ENCODE peak calls at places on chromosomes 11 and 22, in ten cellular contexts. One of them, this sample, is unnamed.

GRCh38 chr22:19565921-19566598 is 41.9 kb upstream of the CLDN5 start:
- DNase-seq in HCT116: no peak
- DNase-seq in brain microvascular endothelial cell: no peak
- DNase-seq in psoas muscle: no peak
- DNase-seq in esophagus squamous epithelium: no peak
- DNase-seq in Peyer's patch: peak; percentile 63
- DNase-seq in IMR-90: no peak
- DNase-seq in CD8-positive, alpha-beta T cell: no peak
- DNase-seq in MM.1S: no peak
- DNase-seq in GM23248: peak; percentile 15
- DNase-seq in this sample: no peak

GRCh38 chr11:128733440-128734115 is 39.7 kb downstream of the FLI1 start:
- DNase-seq in IMR-90: peak; percentile 66
- DNase-seq in psoas muscle: no peak
- DNase-seq in HCT116: no peak
- DNase-seq in esophagus squamous epithelium: no peak
- DNase-seq in Peyer's patch: peak; percentile 67
- DNase-seq in GM23248: no peak
- DNase-seq in MM.1S: peak; percentile 83
- DNase-seq in CD8-positive, alpha-beta T cell: peak; percentile 64
- DNase-seq in brain microvascular endothelial cell: peak; percentile 65
- DNase-seq in this sample: peak; percentile 43

GRCh38 chr11:63839508-63840355 is 822 bp downstream of the MARK2 start:
- DNase-seq in HCT116: no peak
- DNase-seq in CD8-positive, alpha-beta T cell: no peak
- DNase-seq in Peyer's patch: peak; percentile 71
- DNase-seq in brain microvascular endothelial cell: no peak
- DNase-seq in MM.1S: no peak
- DNase-seq in esophagus squamous epithelium: no peak
- DNase-seq in GM23248: peak; percentile 59
- DNase-seq in psoas muscle: peak; percentile 62
- DNase-seq in IMR-90: no peak
- DNase-seq in this sample: peak; percentile 24

GRCh38 chr11:9150501-9150900 is 59.1 kb upstream of the SCUBE2 start:
- DNase-seq in brain microvascular endothelial cell: peak; percentile 79
- DNase-seq in esophagus squamous epithelium: no peak
- DNase-seq in GM23248: peak; percentile 92
- DNase-seq in psoas muscle: no peak
- DNase-seq in HCT116: no peak
- DNase-seq in IMR-90: peak; percentile 95
- DNase-seq in CD8-positive, alpha-beta T cell: no peak
- DNase-seq in Peyer's patch: no peak
- DNase-seq in MM.1S: no peak
- DNase-seq in this sample: no peak

GRCh38 chr11:97201743-97202612 is 812.2 kb downstream of the JRKL start:
- DNase-seq in brain microvascular endothelial cell: no peak
- DNase-seq in MM.1S: no peak
- DNase-seq in psoas muscle: no peak
- DNase-seq in GM23248: no peak
- DNase-seq in IMR-90: no peak
- DNase-seq in esophagus squamous epithelium: no peak
- DNase-seq in CD8-positive, alpha-beta T cell: no peak
- DNase-seq in HCT116: no peak
- DNase-seq in Peyer's patch: no peak
- DNase-seq in this sample: no peak

GRCh38 chr11:16809901-16810668 is 71.6 kb downstream of the C11orf58 start:
- DNase-seq in CD8-positive, alpha-beta T cell: no peak
- DNase-seq in IMR-90: peak; percentile 33
- DNase-seq in MM.1S: no peak
- DNase-seq in Peyer's patch: no peak
- DNase-seq in esophagus squamous epithelium: no peak
- DNase-seq in psoas muscle: no peak
- DNase-seq in brain microvascular endothelial cell: no peak
- DNase-seq in GM23248: peak; percentile 79
- DNase-seq in HCT116: no peak
- DNase-seq in this sample: no peak

GRCh38 chr11:73982595-73982989 is at the start of gene UCP2:
- DNase-seq in esophagus squamous epithelium: peak; percentile 67
- DNase-seq in GM23248: peak; percentile 91
- DNase-seq in CD8-positive, alpha-beta T cell: peak; percentile 89
- DNase-seq in IMR-90: peak; percentile 73
- DNase-seq in MM.1S: peak; percentile 88
- DNase-seq in brain microvascular endothelial cell: peak; percentile 68
- DNase-seq in Peyer's patch: peak; percentile 96
- DNase-seq in HCT116: no peak
- DNase-seq in psoas muscle: peak; percentile 93
- DNase-seq in this sample: peak; percentile 79

GRCh38 chr11:73306069-73306468 is 2.0 kb upstream of the ARHGEF17 start:
- DNase-seq in Peyer's patch: no peak
- DNase-seq in esophagus squamous epithelium: no peak
- DNase-seq in MM.1S: no peak
- DNase-seq in psoas muscle: no peak
- DNase-seq in CD8-positive, alpha-beta T cell: no peak
- DNase-seq in brain microvascular endothelial cell: no peak
- DNase-seq in IMR-90: no peak
- DNase-seq in HCT116: no peak
- DNase-seq in GM23248: no peak
- DNase-seq in this sample: no peak

GRCh38 chr11:45355706-45356041 is 69.5 kb upstream of the SYT13 start:
- DNase-seq in Peyer's patch: no peak
- DNase-seq in CD8-positive, alpha-beta T cell: no peak
- DNase-seq in MM.1S: no peak
- DNase-seq in IMR-90: no peak
- DNase-seq in esophagus squamous epithelium: no peak
- DNase-seq in HCT116: no peak
- DNase-seq in psoas muscle: no peak
- DNase-seq in brain microvascular endothelial cell: no peak
- DNase-seq in GM23248: no peak
- DNase-seq in this sample: no peak

GRCh38 chr11:130141561-130142341 is 17.8 kb upstream of the ST14 start:
- DNase-seq in brain microvascular endothelial cell: no peak
- DNase-seq in esophagus squamous epithelium: no peak
- DNase-seq in HCT116: no peak
- DNase-seq in IMR-90: peak; percentile 35
- DNase-seq in psoas muscle: no peak
- DNase-seq in GM23248: peak; percentile 32
- DNase-seq in MM.1S: no peak
- DNase-seq in CD8-positive, alpha-beta T cell: no peak
- DNase-seq in Peyer's patch: no peak
- DNase-seq in this sample: no peak

GRCh38 chr11:11189501-11189900 is 163.5 kb downstream of the CSNK2A3 start:
- DNase-seq in psoas muscle: no peak
- DNase-seq in brain microvascular endothelial cell: no peak
- DNase-seq in CD8-positive, alpha-beta T cell: no peak
- DNase-seq in MM.1S: no peak
- DNase-seq in GM23248: no peak
- DNase-seq in Peyer's patch: no peak
- DNase-seq in esophagus squamous epithelium: no peak
- DNase-seq in IMR-90: no peak
- DNase-seq in HCT116: no peak
- DNase-seq in this sample: no peak

GRCh38 chr11:96055706-96056387 is 131.9 kb upstream of the MTMR2 start:
- DNase-seq in Peyer's patch: no peak
- DNase-seq in MM.1S: no peak
- DNase-seq in psoas muscle: no peak
- DNase-seq in CD8-positive, alpha-beta T cell: no peak
- DNase-seq in IMR-90: peak; percentile 62
- DNase-seq in HCT116: no peak
- DNase-seq in esophagus squamous epithelium: no peak
- DNase-seq in brain microvascular endothelial cell: peak; percentile 44
- DNase-seq in GM23248: peak; percentile 71
- DNase-seq in this sample: no peak

GRCh38 chr11:16607675-16608644 is 130.5 kb upstream of the C11orf58 start:
- DNase-seq in GM23248: no peak
- DNase-seq in esophagus squamous epithelium: no peak
- DNase-seq in MM.1S: no peak
- DNase-seq in HCT116: no peak
- DNase-seq in psoas muscle: peak; percentile 85
- DNase-seq in CD8-positive, alpha-beta T cell: no peak
- DNase-seq in Peyer's patch: peak; percentile 61
- DNase-seq in IMR-90: peak; percentile 89
- DNase-seq in brain microvascular endothelial cell: peak; percentile 33
- DNase-seq in this sample: no peak

GRCh38 chr22:28043269-28043668 is 124.2 kb upstream of the PITPNB start:
- DNase-seq in Peyer's patch: no peak
- DNase-seq in esophagus squamous epithelium: no peak
- DNase-seq in psoas muscle: no peak
- DNase-seq in brain microvascular endothelial cell: no peak
- DNase-seq in GM23248: no peak
- DNase-seq in IMR-90: no peak
- DNase-seq in CD8-positive, alpha-beta T cell: no peak
- DNase-seq in MM.1S: no peak
- DNase-seq in HCT116: no peak
- DNase-seq in this sample: no peak

GRCh38 chr11:11780843-11781242 is 60.9 kb upstream of the USP47 start:
- DNase-seq in Peyer's patch: no peak
- DNase-seq in IMR-90: no peak
- DNase-seq in MM.1S: no peak
- DNase-seq in brain microvascular endothelial cell: no peak
- DNase-seq in GM23248: no peak
- DNase-seq in esophagus squamous epithelium: no peak
- DNase-seq in HCT116: no peak
- DNase-seq in CD8-positive, alpha-beta T cell: no peak
- DNase-seq in psoas muscle: no peak
- DNase-seq in this sample: no peak

DNA sequence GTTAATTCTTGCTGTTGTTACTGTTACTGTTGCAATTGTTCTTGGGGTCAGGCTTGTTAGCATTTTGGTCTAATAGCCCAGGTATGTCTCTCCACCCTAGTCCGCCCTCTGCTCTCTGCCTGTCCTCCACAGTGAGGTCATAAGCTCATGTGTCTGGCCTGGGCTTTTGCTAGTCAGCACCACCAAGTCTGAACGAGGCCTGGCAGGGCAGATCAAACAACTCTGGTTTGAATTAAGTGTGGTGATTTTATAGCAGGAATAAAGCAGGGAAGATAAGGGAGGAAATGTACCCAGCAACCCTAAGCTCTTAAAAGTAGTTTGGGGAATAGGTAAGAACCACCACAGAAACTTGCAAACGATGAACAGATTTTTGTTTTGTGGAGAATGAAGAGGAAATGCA is 98.7 kb downstream of the ABTB2 start:
- DNase-seq in IMR-90: no peak
- DNase-seq in brain microvascular endothelial cell: no peak
- DNase-seq in Peyer's patch: peak; percentile 58
- DNase-seq in CD8-positive, alpha-beta T cell: no peak
- DNase-seq in MM.1S: no peak
- DNase-seq in GM23248: no peak
- DNase-seq in psoas muscle: no peak
- DNase-seq in esophagus squamous epithelium: no peak
- DNase-seq in HCT116: no peak
- DNase-seq in this sample: no peak
- H3K27ac ChIP-seq in IMR-90: no peak overlapping the region
- H3K27ac ChIP-seq in brain microvascular endothelial cell: no peak overlapping the region
- H3K27ac ChIP-seq in Peyer's patch: no peak overlapping the region
- H3K27ac ChIP-seq in CD8-positive, alpha-beta T cell: no peak overlapping the region
- H3K27ac ChIP-seq in MM.1S: no peak overlapping the region
- H3K27ac ChIP-seq in GM23248: no peak overlapping the region
- H3K27ac ChIP-seq in psoas muscle: no peak overlapping the region
- H3K27ac ChIP-seq in esophagus squamous epithelium: no peak overlapping the region
- H3K27ac ChIP-seq in HCT116: no peak overlapping the region
- H3K27ac ChIP-seq in this sample: no peak overlapping the region

GRCh38 chr11:6746086-6746618 is 25.6 kb downstream of the OR2AG2 start:
- DNase-seq in brain microvascular endothelial cell: no peak
- DNase-seq in CD8-positive, alpha-beta T cell: peak; percentile 68
- DNase-seq in Peyer's patch: peak; percentile 86
- DNase-seq in psoas muscle: no peak
- DNase-seq in GM23248: no peak
- DNase-seq in IMR-90: no peak
- DNase-seq in HCT116: no peak
- DNase-seq in esophagus squamous epithelium: no peak
- DNase-seq in MM.1S: peak; percentile 84
- DNase-seq in this sample: peak; percentile 65

GRCh38 chr11:6745465-6746015 is 26.2 kb downstream of the OR2AG2 start:
- DNase-seq in CD8-positive, alpha-beta T cell: no peak
- DNase-seq in Peyer's patch: no peak
- DNase-seq in psoas muscle: no peak
- DNase-seq in HCT116: no peak
- DNase-seq in MM.1S: peak; percentile 11
- DNase-seq in brain microvascular endothelial cell: no peak
- DNase-seq in IMR-90: no peak
- DNase-seq in GM23248: no peak
- DNase-seq in esophagus squamous epithelium: no peak
- DNase-seq in this sample: no peak

GRCh38 chr11:6745018-6745417 is 26.8 kb downstream of the OR2AG2 start:
- DNase-seq in psoas muscle: no peak
- DNase-seq in IMR-90: no peak
- DNase-seq in Peyer's patch: no peak
- DNase-seq in esophagus squamous epithelium: no peak
- DNase-seq in HCT116: no peak
- DNase-seq in MM.1S: no peak
- DNase-seq in CD8-positive, alpha-beta T cell: no peak
- DNase-seq in brain microvascular endothelial cell: no peak
- DNase-seq in GM23248: no peak
- DNase-seq in this sample: no peak

GRCh38 chr11:6747097-6747662 is 24.6 kb downstream of the OR2AG2 start:
- DNase-seq in Peyer's patch: no peak
- DNase-seq in psoas muscle: no peak
- DNase-seq in brain microvascular endothelial cell: no peak
- DNase-seq in IMR-90: no peak
- DNase-seq in esophagus squamous epithelium: no peak
- DNase-seq in GM23248: no peak
- DNase-seq in CD8-positive, alpha-beta T cell: no peak
- DNase-seq in HCT116: no peak
- DNase-seq in MM.1S: no peak
- DNase-seq in this sample: no peak

GRCh38 chr11:6746626-6747025 is 25.1 kb downstream of the OR2AG2 start:
- DNase-seq in IMR-90: no peak
- DNase-seq in CD8-positive, alpha-beta T cell: no peak
- DNase-seq in esophagus squamous epithelium: no peak
- DNase-seq in GM23248: no peak
- DNase-seq in MM.1S: no peak
- DNase-seq in brain microvascular endothelial cell: no peak
- DNase-seq in HCT116: no peak
- DNase-seq in Peyer's patch: no peak
- DNase-seq in psoas muscle: no peak
- DNase-seq in this sample: no peak
- H3K27ac ChIP-seq in IMR-90: no peak overlapping the region
- H3K27ac ChIP-seq in CD8-positive, alpha-beta T cell: peak overlapping the region; percentile 69
- H3K27ac ChIP-seq in esophagus squamous epithelium: peak overlapping the region; percentile 73
- H3K27ac ChIP-seq in GM23248: no peak overlapping the region
- H3K27ac ChIP-seq in MM.1S: peak overlapping the region; percentile 73
- H3K27ac ChIP-seq in brain microvascular endothelial cell: no peak overlapping the region
- H3K27ac ChIP-seq in HCT116: no peak overlapping the region
- H3K27ac ChIP-seq in Peyer's patch: peak overlapping the region; percentile 81
- H3K27ac ChIP-seq in psoas muscle: peak overlapping the region; percentile 70
- H3K27ac ChIP-seq in this sample: peak overlapping the region; percentile 85

GRCh38 chr22:37777122-37777687 is 30.5 kb upstream of the GCAT start:
- DNase-seq in psoas muscle: peak; percentile 71
- DNase-seq in brain microvascular endothelial cell: peak; percentile 49
- DNase-seq in CD8-positive, alpha-beta T cell: no peak
- DNase-seq in HCT116: peak; percentile 84
- DNase-seq in MM.1S: peak; percentile 66
- DNase-seq in esophagus squamous epithelium: no peak
- DNase-seq in Peyer's patch: peak; percentile 72
- DNase-seq in IMR-90: peak; percentile 94
- DNase-seq in GM23248: peak; percentile 86
- DNase-seq in this sample: no peak
- H3K27ac ChIP-seq in psoas muscle: no peak overlapping the region
- H3K27ac ChIP-seq in brain microvascular endothelial cell: no peak overlapping the region
- H3K27ac ChIP-seq in CD8-positive, alpha-beta T cell: no peak overlapping the region
- H3K27ac ChIP-seq in HCT116: peak overlapping the region; percentile 30
- H3K27ac ChIP-seq in MM.1S: peak overlapping the region; percentile 4
- H3K27ac ChIP-seq in esophagus squamous epithelium: peak overlapping the region; percentile 92
- H3K27ac ChIP-seq in Peyer's patch: no peak overlapping the region
- H3K27ac ChIP-seq in IMR-90: peak overlapping the region; percentile 33
- H3K27ac ChIP-seq in GM23248: peak overlapping the region; percentile 87
- H3K27ac ChIP-seq in this sample: no peak overlapping the region

GRCh38 chr11:1843098-1843473 is 4.3 kb downstream of the TNNI2 start:
- DNase-seq in esophagus squamous epithelium: no peak
- DNase-seq in GM23248: no peak
- DNase-seq in IMR-90: no peak
- DNase-seq in HCT116: no peak
- DNase-seq in Peyer's patch: no peak
- DNase-seq in MM.1S: no peak
- DNase-seq in CD8-positive, alpha-beta T cell: no peak
- DNase-seq in brain microvascular endothelial cell: no peak
- DNase-seq in psoas muscle: peak; percentile 58
- DNase-seq in this sample: no peak
- H3K27ac ChIP-seq in esophagus squamous epithelium: peak overlapping the region; percentile 29
- H3K27ac ChIP-seq in GM23248: no peak overlapping the region
- H3K27ac ChIP-seq in IMR-90: no peak overlapping the region
- H3K27ac ChIP-seq in HCT116: no peak overlapping the region
- H3K27ac ChIP-seq in Peyer's patch: no peak overlapping the region
- H3K27ac ChIP-seq in MM.1S: no peak overlapping the region
- H3K27ac ChIP-seq in CD8-positive, alpha-beta T cell: no peak overlapping the region
- H3K27ac ChIP-seq in brain microvascular endothelial cell: no peak overlapping the region
- H3K27ac ChIP-seq in psoas muscle: peak overlapping the region; percentile 93
- H3K27ac ChIP-seq in this sample: no peak overlapping the region